ENCODE peak calls at places on chromosomes 16 and 17, in four cellular contexts. J is T-helper 17 cell, K is T1000, X is NCI-H1092. I is an unnamed sample.

GRCh38 chr17:70314096-70314495 is 144.8 kb downstream of the KCNJ2 start:
- DNase-seq in J (no peak), K (no peak), X (no peak), I (no peak)

GRCh38 chr17:40561294-40561870 is 3.9 kb downstream of the CCR7 start:
- DNase-seq in J (no peak), K (no peak), X (no peak), I (no peak)

GRCh38 chr16:86567701-86568571 is 1.3 kb downstream of the FOXC2 start:
- DNase-seq in J (no peak), K (no peak), X (no peak), I (no peak)

GRCh38 chr16:14322186-14322585 is 251.1 kb downstream of the MRTFB start:
- DNase-seq in J (no peak), K (no peak), X (no peak), I (no peak)

GRCh38 chr16:77211880-77212735 is 12.9 kb downstream of the SYCE1L start:
- DNase-seq in J (peak; percentile 59), K (peak; percentile 9), X (peak; percentile 84), I (no peak)

GRCh38 chr16:66364117-66364958 is 2.2 kb upstream of the CDH5 start:
- DNase-seq in J (no peak), K (no peak), X (peak; percentile 14), I (no peak)

GRCh38 chr17:78124081-78124835 is 4.3 kb downstream of the TMC6 start:
- DNase-seq in J (no peak), K (no peak), X (no peak), I (no peak)

GRCh38 chr16:4266372-4266771 is 6.5 kb downstream of the TFAP4 start:
- DNase-seq in J (no peak), K (no peak), X (no peak), I (no peak)

GRCh38 chr17:58671969-58672368 is 19.9 kb downstream of the TEX14 start:
- DNase-seq in J (no peak), K (no peak), X (no peak), I (no peak)

GRCh38 chr17:33109331-33110072 is 117.9 kb downstream of the SPACA3 start:
- DNase-seq in J (no peak), K (no peak), X (no peak), I (no peak)

GRCh38 chr17:50511058-50511457 is 2.8 kb downstream of the MYCBPAP start:
- DNase-seq in J (peak; percentile 15), K (no peak), X (no peak), I (no peak)

GRCh38 chr16:18789850-18790706 is at the start of gene RPS15A:
- DNase-seq in J (peak; percentile 84), K (peak; percentile 93), X (peak; percentile 97), I (peak; percentile 93)

GRCh38 chr17:28717578-28718316 is at the start of gene RAB34:
- DNase-seq in J (no peak), K (peak; percentile 83), X (no peak), I (no peak)

GRCh38 chr17:68834328-68834836 is 120.8 kb downstream of the ABCA8 start:
- DNase-seq in J (no peak), K (no peak), X (no peak), I (no peak)

GRCh38 chr16:86101135-86101911 is 202.4 kb downstream of the IRF8 start:
- DNase-seq in J (no peak), K (no peak), X (no peak), I (no peak)

GRCh38 chr17:45376171-45376564 is 56.5 kb downstream of the ARHGAP27 start:
- DNase-seq in J (no peak), K (no peak), X (no peak), I (no peak)

GRCh38 chr16:26993988-26994387 is 72.7 kb upstream of the C16orf82 start:
- DNase-seq in J (no peak), K (no peak), X (no peak), I (no peak)

GRCh38 chr16:56475226-56475625 is 23.9 kb downstream of the OGFOD1 start:
- DNase-seq in J (no peak), K (no peak), X (no peak), I (no peak)

GRCh38 chr16:86270696-86271095 is 239.6 kb upstream of the FOXF1 start:
- DNase-seq in J (no peak), K (no peak), X (no peak), I (no peak)

GRCh38 chr17:74217036-74217725 is 3.8 kb downstream of the TTYH2 start:
- DNase-seq in J (no peak), K (no peak), X (peak; percentile 16), I (no peak)

GRCh38 chr17:72370819-72371218 is 250.0 kb downstream of the SOX9 start:
- DNase-seq in J (no peak), K (peak; percentile 27), X (no peak), I (no peak)

GRCh38 chr16:28301620-28302019 is 9.3 kb downstream of the SBK1 start:
- DNase-seq in J (no peak), K (no peak), X (no peak), I (no peak)

GRCh38 chr17:75128694-75129505 is 2.6 kb downstream of the NT5C start:
- DNase-seq in J (no peak), K (no peak), X (no peak), I (no peak)

GRCh38 chr17:29764217-29764616 is 141.5 kb upstream of the CORO6 start:
- DNase-seq in J (no peak), K (no peak), X (no peak), I (no peak)

GRCh38 chr16:1174477-1175357 is 21.8 kb downstream of the CACNA1H start:
- DNase-seq in J (no peak), K (no peak), X (no peak), I (no peak)